ENCODE peak calls at places on chromosomes 11 and 22, in eight cellular contexts. One of them, this sample, is unnamed.

GRCh38 chr11:126592496-126593410 is 237.3 kb downstream of the ST3GAL4 start:
- DNase-seq in Calu3: peak; percentile 8
- DNase-seq in activated CD4-positive, CD25-positive, alpha-beta regulatory T cell: no peak
- DNase-seq in fibroblast of villous mesenchyme: no peak
- DNase-seq in choroid plexus epithelial cell: no peak
- DNase-seq in stimulated activated naive CD4-positive, alpha-beta T cell: no peak
- DNase-seq in hepatocyte: no peak
- DNase-seq in hippocampal formation: no peak
- DNase-seq in this sample: no peak

GRCh38 chr11:19931141-19931767 is 218.6 kb downstream of the NAV2 start:
- DNase-seq in Calu3: no peak
- DNase-seq in activated CD4-positive, CD25-positive, alpha-beta regulatory T cell: no peak
- DNase-seq in fibroblast of villous mesenchyme: peak; percentile 83
- DNase-seq in choroid plexus epithelial cell: no peak
- DNase-seq in stimulated activated naive CD4-positive, alpha-beta T cell: no peak
- DNase-seq in hepatocyte: peak; percentile 74
- DNase-seq in hippocampal formation: no peak
- DNase-seq in this sample: no peak

GRCh38 chr22:46050916-46051614 is 74.1 kb upstream of the WNT7B start:
- DNase-seq in Calu3: no peak
- DNase-seq in activated CD4-positive, CD25-positive, alpha-beta regulatory T cell: no peak
- DNase-seq in fibroblast of villous mesenchyme: no peak
- DNase-seq in choroid plexus epithelial cell: no peak
- DNase-seq in stimulated activated naive CD4-positive, alpha-beta T cell: no peak
- DNase-seq in hepatocyte: no peak
- DNase-seq in hippocampal formation: no peak
- DNase-seq in this sample: no peak

GRCh38 chr11:73652046-73652730 is 5.8 kb downstream of the PLEKHB1 start:
- DNase-seq in Calu3: peak; percentile 91
- DNase-seq in activated CD4-positive, CD25-positive, alpha-beta regulatory T cell: no peak
- DNase-seq in fibroblast of villous mesenchyme: no peak
- DNase-seq in choroid plexus epithelial cell: no peak
- DNase-seq in stimulated activated naive CD4-positive, alpha-beta T cell: no peak
- DNase-seq in hepatocyte: no peak
- DNase-seq in hippocampal formation: peak; percentile 94
- DNase-seq in this sample: peak; percentile 18

GRCh38 chr11:63639195-63639832 is 25.1 kb upstream of the PLAAT3 start:
- DNase-seq in Calu3: no peak
- DNase-seq in activated CD4-positive, CD25-positive, alpha-beta regulatory T cell: no peak
- DNase-seq in fibroblast of villous mesenchyme: peak; percentile 52
- DNase-seq in choroid plexus epithelial cell: peak; percentile 42
- DNase-seq in stimulated activated naive CD4-positive, alpha-beta T cell: no peak
- DNase-seq in hepatocyte: peak; percentile 29
- DNase-seq in hippocampal formation: no peak
- DNase-seq in this sample: no peak

GRCh38 chr22:47165338-47165931 is 403.0 kb downstream of the TBC1D22A start:
- DNase-seq in Calu3: no peak
- DNase-seq in activated CD4-positive, CD25-positive, alpha-beta regulatory T cell: no peak
- DNase-seq in fibroblast of villous mesenchyme: no peak
- DNase-seq in choroid plexus epithelial cell: no peak
- DNase-seq in stimulated activated naive CD4-positive, alpha-beta T cell: no peak
- DNase-seq in hepatocyte: no peak
- DNase-seq in hippocampal formation: no peak
- DNase-seq in this sample: no peak

GRCh38 chr22:47547881-47548630 is 785.6 kb downstream of the TBC1D22A start:
- DNase-seq in Calu3: no peak
- DNase-seq in activated CD4-positive, CD25-positive, alpha-beta regulatory T cell: no peak
- DNase-seq in fibroblast of villous mesenchyme: no peak
- DNase-seq in choroid plexus epithelial cell: no peak
- DNase-seq in stimulated activated naive CD4-positive, alpha-beta T cell: no peak
- DNase-seq in hepatocyte: no peak
- DNase-seq in hippocampal formation: no peak
- DNase-seq in this sample: no peak

GRCh38 chr11:94521684-94522083 is 9.4 kb downstream of the C11orf97 start:
- DNase-seq in Calu3: no peak
- DNase-seq in activated CD4-positive, CD25-positive, alpha-beta regulatory T cell: no peak
- DNase-seq in fibroblast of villous mesenchyme: peak; percentile 20
- DNase-seq in choroid plexus epithelial cell: peak; percentile 62
- DNase-seq in stimulated activated naive CD4-positive, alpha-beta T cell: no peak
- DNase-seq in hepatocyte: no peak
- DNase-seq in hippocampal formation: no peak
- DNase-seq in this sample: no peak

GRCh38 chr11:115334932-115335788 is 169.1 kb downstream of the CADM1 start:
- DNase-seq in Calu3: no peak
- DNase-seq in activated CD4-positive, CD25-positive, alpha-beta regulatory T cell: no peak
- DNase-seq in fibroblast of villous mesenchyme: peak; percentile 38
- DNase-seq in choroid plexus epithelial cell: peak; percentile 55
- DNase-seq in stimulated activated naive CD4-positive, alpha-beta T cell: no peak
- DNase-seq in hepatocyte: peak; percentile 37
- DNase-seq in hippocampal formation: no peak
- DNase-seq in this sample: no peak

GRCh38 chr22:41576877-41577276 is 12.8 kb downstream of the PMM1 start:
- DNase-seq in Calu3: peak; percentile 79
- DNase-seq in activated CD4-positive, CD25-positive, alpha-beta regulatory T cell: no peak
- DNase-seq in fibroblast of villous mesenchyme: peak; percentile 59
- DNase-seq in choroid plexus epithelial cell: peak; percentile 67
- DNase-seq in stimulated activated naive CD4-positive, alpha-beta T cell: peak; percentile 25
- DNase-seq in hepatocyte: peak; percentile 74
- DNase-seq in hippocampal formation: no peak
- DNase-seq in this sample: peak; percentile 43

GRCh38 chr22:19115628-19116027 is 6.6 kb downstream of the DGCR2 start:
- DNase-seq in Calu3: no peak
- DNase-seq in activated CD4-positive, CD25-positive, alpha-beta regulatory T cell: no peak
- DNase-seq in fibroblast of villous mesenchyme: no peak
- DNase-seq in choroid plexus epithelial cell: peak; percentile 17
- DNase-seq in stimulated activated naive CD4-positive, alpha-beta T cell: no peak
- DNase-seq in hepatocyte: peak; percentile 2
- DNase-seq in hippocampal formation: peak; percentile 38
- DNase-seq in this sample: no peak

GRCh38 chr11:6298605-6299004 is 21.7 kb downstream of the CAVIN3 start:
- DNase-seq in Calu3: peak; percentile 75
- DNase-seq in activated CD4-positive, CD25-positive, alpha-beta regulatory T cell: no peak
- DNase-seq in fibroblast of villous mesenchyme: peak; percentile 52
- DNase-seq in choroid plexus epithelial cell: peak; percentile 45
- DNase-seq in stimulated activated naive CD4-positive, alpha-beta T cell: no peak
- DNase-seq in hepatocyte: peak; percentile 60
- DNase-seq in hippocampal formation: no peak
- DNase-seq in this sample: peak; percentile 21

GRCh38 chr22:49838771-49839717 is 11.4 kb upstream of the BRD1 start:
- DNase-seq in Calu3: no peak
- DNase-seq in activated CD4-positive, CD25-positive, alpha-beta regulatory T cell: peak; percentile 57
- DNase-seq in fibroblast of villous mesenchyme: peak; percentile 27
- DNase-seq in choroid plexus epithelial cell: peak; percentile 20
- DNase-seq in stimulated activated naive CD4-positive, alpha-beta T cell: peak; percentile 91
- DNase-seq in hepatocyte: no peak
- DNase-seq in hippocampal formation: no peak
- DNase-seq in this sample: no peak